ENCODE peak calls at places on chromosome 15, in seven cellular contexts. K, R, C, U, H, S and Q are unnamed samples.

GRCh38 chr15:68646156-68646555 is 67.4 kb downstream of the CORO2B start:
- DNase-seq in U (no peak), C (no peak), K (no peak), S (no peak), H (no peak), R (no peak), Q (peak)

GRCh38 chr15:36067483-36068274 is 511.7 kb upstream of the CDIN1 start:
- DNase-seq in C (no peak), K (no peak), H (no peak), U (peak), S (no peak), R (no peak), Q (no peak)

GRCh38 chr15:58724471-58724870 is 25.0 kb downstream of the ADAM10 start:
- DNase-seq in R (no peak), C (no peak), U (no peak), K (no peak), H (no peak), S (no peak), Q (no peak)

GRCh38 chr15:29098652-29099051 is 171.0 kb downstream of the NSMCE3 start:
- DNase-seq in K (no peak), U (no peak), H (no peak), S (no peak), C (no peak), R (no peak), Q (peak)

GRCh38 chr15:59369597-59369996 is 3.1 kb downstream of the MYO1E start:
- DNase-seq in K (no peak), C (no peak), H (no peak), R (no peak), U (no peak), S (no peak), Q (no peak)

GRCh38 chr15:79209690-79210089 is 72.8 kb upstream of the ANKRD34C start:
- DNase-seq in H (no peak), C (no peak), R (no peak), S (no peak), K (no peak), U (peak), Q (no peak)

GRCh38 chr15:72135719-72136118 is 17.5 kb downstream of the SENP8 start:
- DNase-seq in U (no peak), K (no peak), C (no peak), S (no peak), R (no peak), H (no peak), Q (no peak)

GRCh38 chr15:88393719-88394519 is 73.3 kb downstream of the MRPL46 start:
- DNase-seq in R (no peak), C (peak), U (no peak), H (no peak), S (no peak), K (no peak), Q (no peak)

GRCh38 chr15:29935296-29936020 is 113.2 kb upstream of the TJP1 start:
- DNase-seq in U (no peak), C (peak), K (no peak), S (no peak), R (peak), H (no peak), Q (no peak)

GRCh38 chr15:36109943-36110658 is 469.3 kb upstream of the CDIN1 start:
- DNase-seq in H (no peak), S (no peak), K (no peak), R (no peak), C (no peak), U (no peak), Q (no peak)

GRCh38 chr15:25693321-25694237 is 169.5 kb downstream of the ATP10A start:
- DNase-seq in S (no peak), C (peak), K (peak), R (no peak), U (peak), H (no peak), Q (peak)

GRCh38 chr15:75738647-75739325 is 26.1 kb upstream of the CSPG4 start:
- DNase-seq in C (peak), U (peak), H (peak), S (peak), K (peak), R (peak), Q (peak)

GRCh38 chr15:90765489-90765888 is 48.3 kb downstream of the BLM start:
- DNase-seq in C (no peak), K (no peak), S (no peak), U (no peak), H (no peak), R (no peak), Q (no peak)

DNA sequence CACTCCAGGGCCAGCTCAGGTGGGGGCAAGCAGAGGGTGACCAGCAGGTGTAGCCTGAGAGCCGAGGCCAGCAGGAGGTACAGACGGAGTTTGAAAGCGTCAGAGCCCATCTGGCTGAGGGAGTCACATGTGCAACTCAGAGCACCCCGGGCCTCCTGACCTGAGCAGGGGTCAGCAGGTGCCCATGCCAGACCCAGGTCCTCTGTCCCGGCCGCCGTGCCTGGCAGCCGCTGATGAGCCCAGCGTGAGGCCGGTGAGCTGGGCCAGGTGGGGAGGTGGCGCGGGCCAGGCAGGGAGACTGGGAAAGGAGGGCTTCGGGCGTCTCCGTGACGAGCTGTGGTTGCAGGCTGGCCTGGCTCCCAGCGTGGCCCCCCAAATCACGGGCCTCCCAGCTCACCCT is 130.9 kb downstream of the CHSY1 start:
- DNase-seq in H (no peak), K (no peak), U (no peak), S (no peak), R (no peak), C (no peak), Q (no peak)
- TF ChIP-seq POLR2A in H (no peak), K (no peak), U (no peak), S (no peak), R (no peak), C (no peak), Q (no peak)

DNA sequence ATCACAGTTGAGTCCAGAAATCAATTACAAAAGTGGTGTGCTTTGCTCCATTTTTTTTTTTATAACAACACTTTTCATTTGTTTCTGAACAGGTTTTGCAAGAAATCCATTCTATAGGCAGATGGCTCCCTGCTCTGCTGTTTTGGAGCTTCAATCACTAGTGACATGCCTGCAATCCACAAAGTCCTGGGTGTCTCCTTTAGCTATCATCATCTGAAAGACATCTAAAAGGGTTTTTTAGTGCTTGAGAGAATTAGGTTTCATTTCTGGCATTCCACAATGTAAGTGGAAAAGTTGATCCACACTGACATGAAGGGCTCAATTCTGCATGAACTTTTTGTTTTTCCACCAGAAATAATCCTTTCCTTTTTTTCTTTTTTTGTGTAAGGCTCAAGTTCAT is 24.0 kb upstream of the MEIS2 start:
- DNase-seq in H (no peak), U (no peak), R (no peak), K (no peak), C (no peak), S (no peak), Q (no peak)
- TF ChIP-seq EP300 in H (no peak), U (no peak), R (no peak), K (no peak), C (no peak), S (no peak), Q (no peak)

GRCh38 chr15:64896371-64897069 is 15.2 kb upstream of the ANKDD1A start:
- DNase-seq in H (no peak), C (no peak), S (no peak), R (no peak), K (no peak), U (no peak), Q (no peak)

GRCh38 chr15:64893481-64894394 is 18.0 kb upstream of the ANKDD1A start:
- DNase-seq in C (peak), R (peak), U (peak), H (peak), S (peak), K (peak), Q (peak)

GRCh38 chr15:64895285-64896065 is 16.2 kb upstream of the ANKDD1A start:
- DNase-seq in S (no peak), C (no peak), K (no peak), U (no peak), H (no peak), R (peak), Q (no peak)

GRCh38 chr15:64892850-64893403 is 18.8 kb upstream of the ANKDD1A start:
- DNase-seq in K (no peak), C (no peak), U (no peak), H (no peak), R (no peak), S (no peak), Q (no peak)

DNA sequence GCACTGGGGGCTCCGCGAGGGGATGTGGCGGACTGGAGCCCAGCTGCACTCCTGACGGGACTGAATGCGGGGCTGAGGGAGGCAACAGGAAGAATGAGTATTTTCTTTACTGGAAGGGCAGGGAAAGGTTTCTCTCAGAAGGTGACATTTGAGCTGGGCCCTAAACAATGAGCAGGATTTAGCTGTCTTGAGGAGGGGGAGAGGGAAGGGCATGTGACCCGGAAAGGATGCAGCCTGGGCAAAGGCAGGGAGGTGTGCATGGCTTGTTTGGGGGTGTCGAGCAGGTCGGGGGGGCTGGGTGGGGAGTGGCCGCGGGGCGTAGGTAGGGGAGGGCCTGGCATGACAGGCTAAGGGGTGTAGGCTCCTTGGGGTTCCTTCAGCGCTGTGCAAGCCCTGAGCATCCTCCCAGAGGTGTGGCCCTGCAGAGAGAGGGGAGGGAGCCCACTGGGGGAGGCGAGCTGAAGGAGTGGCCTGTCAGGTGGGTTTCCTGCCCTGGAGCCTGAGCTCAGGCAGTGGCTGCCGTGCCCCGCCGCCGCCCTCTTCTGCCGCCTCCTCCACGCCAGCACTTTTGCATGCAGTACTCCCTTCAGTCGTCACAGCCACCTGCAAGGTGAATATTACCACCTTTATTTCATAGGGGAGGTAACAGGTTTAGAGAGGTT is 17.2 kb upstream of the ANKDD1A start:
- DNase-seq in R (peak), S (no peak), U (no peak), K (no peak), H (no peak), C (no peak), Q (peak)
- TF ChIP-seq POLR2A in R (no peak), S (no peak), U (no peak), K (no peak), H (no peak), C (no peak), Q (no peak)

DNA sequence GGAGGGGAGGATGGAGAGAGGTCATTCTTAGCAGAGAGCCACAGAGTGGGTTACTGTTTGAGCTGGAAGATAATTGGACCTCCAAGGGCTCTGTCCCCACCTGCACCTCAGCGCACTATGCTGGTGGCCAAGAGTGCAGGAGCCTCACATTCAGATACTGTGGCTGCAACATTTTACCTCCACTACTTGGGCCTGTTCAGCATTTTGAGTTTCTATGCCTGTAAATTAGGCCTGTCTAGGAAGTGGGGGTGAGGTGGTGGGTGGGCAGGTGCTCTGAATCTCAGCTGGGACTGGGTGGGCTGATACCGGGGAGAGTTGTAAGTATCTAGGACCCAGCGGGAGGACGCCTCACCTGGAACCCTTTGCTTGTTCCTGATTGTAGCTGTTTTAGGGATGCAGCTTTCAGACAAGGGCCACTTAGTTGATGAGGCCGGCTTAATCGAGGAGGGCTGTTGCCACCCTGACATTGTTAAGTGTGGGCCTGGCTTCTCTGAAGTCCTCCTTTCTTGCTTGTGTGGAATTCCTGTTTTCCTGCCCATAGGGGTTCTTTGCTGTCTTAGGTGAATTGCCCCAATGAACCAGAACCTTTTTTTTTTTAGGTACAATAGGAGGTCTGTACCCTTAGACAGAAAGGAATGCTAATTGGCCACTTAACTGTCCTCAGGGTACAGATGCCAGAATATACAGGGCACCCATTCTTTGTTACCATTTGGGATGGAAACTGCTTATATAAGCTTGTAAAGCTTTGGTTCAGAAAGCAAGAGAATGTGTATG is 83.9 kb downstream of the SMAD3 start:
- DNase-seq in U (no peak), S (no peak), C (no peak), K (peak), R (no peak), H (no peak), Q (peak)
- TF ChIP-seq EP300 in U (no peak), S (no peak), C (no peak), K (no peak), R (no peak), H (no peak), Q (no peak)

GRCh38 chr15:61049934-61050333 is 179.2 kb downstream of the RORA start:
- DNase-seq in U (no peak), S (peak), H (no peak), R (peak), C (peak), K (peak), Q (no peak)
- TF ChIP-seq POLR2A in U (no peak), S (no peak), H (no peak), R (no peak), C (no peak), K (no peak), Q (no peak)

GRCh38 chr15:65832549-65833364 is 36.5 kb upstream of the RAB11A start:
- DNase-seq in H (peak), S (peak), C (peak), R (peak), K (peak), U (peak), Q (peak)
- TF ChIP-seq EP300 in H (no peak), S (no peak), C (peak), R (no peak), K (peak), U (no peak), Q (peak)

DNA sequence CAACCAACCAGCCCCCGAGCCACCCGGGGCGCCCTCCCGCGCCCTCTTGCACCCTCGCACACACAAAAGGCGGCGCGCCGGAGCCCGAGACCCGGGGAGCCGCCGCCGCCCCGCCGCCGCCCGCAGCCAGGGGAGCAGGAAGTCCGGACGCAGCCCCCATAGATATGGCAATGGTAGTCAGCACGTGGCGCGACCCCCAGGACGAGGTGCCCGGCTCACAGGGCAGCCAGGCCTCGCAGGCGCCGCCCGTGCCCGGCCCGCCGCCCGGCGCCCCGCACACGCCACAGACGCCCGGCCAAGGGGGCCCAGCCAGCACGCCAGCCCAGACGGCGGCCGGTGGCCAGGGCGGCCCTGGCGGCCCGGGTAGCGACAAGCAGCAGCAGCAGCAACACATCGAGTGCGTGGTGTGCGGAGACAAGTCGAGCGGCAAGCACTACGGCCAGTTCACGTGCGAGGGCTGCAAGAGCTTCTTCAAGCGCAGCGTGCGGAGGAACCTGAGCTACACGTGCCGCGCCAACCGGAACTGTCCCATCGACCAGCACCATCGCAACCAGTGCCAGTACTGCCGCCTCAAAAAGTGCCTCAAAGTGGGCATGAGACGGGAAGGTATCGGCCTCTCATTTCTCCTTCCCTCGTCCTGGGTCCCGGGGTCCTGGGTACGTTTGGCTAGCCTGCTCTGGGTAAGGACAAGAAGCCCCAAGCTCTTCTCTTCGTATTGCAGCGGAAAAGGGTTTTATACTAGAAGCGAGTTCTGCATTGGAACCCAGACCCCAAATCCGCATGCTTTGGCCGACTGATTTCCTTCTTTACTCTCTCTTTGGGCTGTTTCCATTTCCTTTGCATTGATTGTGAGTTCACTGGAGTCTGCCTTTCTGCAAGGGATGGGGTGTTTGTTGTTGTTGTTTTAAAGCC is 1.7 kb downstream of the NR2F2 start:
- DNase-seq in H (no peak), U (no peak), K (no peak), S (peak), C (peak), R (no peak), Q (peak)
- TF ChIP-seq POLR2A in H (no peak), U (no peak), K (peak), S (peak), C (peak), R (no peak), Q (no peak)

GRCh38 chr15:33111051-33111451 is 83.5 kb downstream of the FMN1 start:
- DNase-seq in K (no peak), S (no peak), U (no peak), C (no peak), H (no peak), R (no peak), Q (no peak)
- TF ChIP-seq EP300 in K (no peak), S (no peak), U (no peak), C (no peak), H (no peak), R (no peak), Q (no peak)